ENCODE peak calls at places on chromosomes 4 and X, in six cellular contexts. C, Y, D, J, Z and F are unnamed samples.

GRCh38 chrX:150694738-150695410 is 1.7 kb downstream of the MTMR1 start:
- DNase-seq in J (no peak), D (no peak), Z (no peak), Y (no peak), C (no peak), F (no peak)

GRCh38 chrX:70052895-70053615 is 3.3 kb upstream of the AWAT2 start:
- DNase-seq in Y (no peak), J (no peak), Z (no peak), C (no peak), D (no peak), F (no peak)

GRCh38 chr4:100461796-100462195 is 56.0 kb downstream of the EMCN start:
- DNase-seq in C (peak), D (no peak), J (no peak), Y (no peak), Z (no peak), F (no peak)

GRCh38 chr4:48945981-48946380 is 39.4 kb upstream of the OCIAD2 start:
- DNase-seq in J (no peak), Y (no peak), D (no peak), C (no peak), Z (no peak), F (no peak)

GRCh38 chrX:105972690-105973386 is 65.7 kb downstream of the SERPINA7 start:
- DNase-seq in Z (no peak), J (no peak), C (no peak), Y (no peak), D (no peak), F (no peak)

GRCh38 chr4:165765053-165765452 is 108.0 kb upstream of the TLL1 start:
- DNase-seq in Y (no peak), C (no peak), Z (no peak), J (no peak), D (no peak), F (peak)

GRCh38 chr4:186192068-186192751 is 843 bp downstream of the CYP4V2 start:
- DNase-seq in Y (peak), C (peak), Z (peak), J (no peak), D (peak), F (peak)

GRCh38 chrX:83845397-83845796 is 15.5 kb upstream of the CYLC1 start:
- DNase-seq in D (no peak), J (no peak), C (peak), Y (peak), Z (no peak), F (peak)

GRCh38 chr4:143186634-143187033 is 1.9 kb downstream of the USP38 start:
- DNase-seq in Y (no peak), J (no peak), C (no peak), Z (no peak), D (no peak), F (no peak)

GRCh38 chrX:28120076-28120475 is 138.8 kb upstream of the DCAF8L1 start:
- DNase-seq in D (no peak), C (no peak), J (no peak), Z (no peak), Y (no peak), F (peak)

DNA sequence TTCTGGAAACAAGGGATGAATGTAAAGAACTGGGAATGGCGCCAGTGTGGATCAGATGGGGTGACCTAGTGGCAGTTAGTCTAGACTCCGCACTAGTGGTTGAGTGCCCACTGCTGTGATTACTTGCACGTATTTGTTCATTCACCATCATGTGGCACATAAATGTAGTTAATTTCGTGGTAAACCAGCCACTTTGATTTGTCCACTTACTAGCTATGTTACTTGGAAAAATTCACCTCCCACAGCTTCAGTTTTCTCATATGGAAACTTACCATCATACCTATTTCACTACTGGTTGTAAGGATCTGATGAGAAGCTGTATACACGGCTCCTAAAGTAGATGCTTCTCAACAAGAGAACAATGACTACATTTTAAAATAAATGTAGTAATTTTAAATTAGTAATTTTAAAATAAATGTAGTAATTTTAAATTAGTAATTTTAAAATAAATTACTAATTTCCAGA is 394 bp upstream of the DYNLT3 start:
- DNase-seq in Z (no peak), Y (no peak), D (no peak), J (no peak), C (no peak), F (no peak)
- H3K27ac ChIP-seq in Z (peak), Y (peak), D (peak), J (peak), C (peak), F (peak)

GRCh38 chr4:1810765-1811164 is 17.7 kb downstream of the FGFR3 start:
- DNase-seq in D (no peak), Y (no peak), Z (no peak), J (no peak), C (no peak), F (no peak)
- H3K27ac ChIP-seq in D (no peak), Y (no peak), Z (no peak), J (no peak), C (no peak), F (no peak)

DNA sequence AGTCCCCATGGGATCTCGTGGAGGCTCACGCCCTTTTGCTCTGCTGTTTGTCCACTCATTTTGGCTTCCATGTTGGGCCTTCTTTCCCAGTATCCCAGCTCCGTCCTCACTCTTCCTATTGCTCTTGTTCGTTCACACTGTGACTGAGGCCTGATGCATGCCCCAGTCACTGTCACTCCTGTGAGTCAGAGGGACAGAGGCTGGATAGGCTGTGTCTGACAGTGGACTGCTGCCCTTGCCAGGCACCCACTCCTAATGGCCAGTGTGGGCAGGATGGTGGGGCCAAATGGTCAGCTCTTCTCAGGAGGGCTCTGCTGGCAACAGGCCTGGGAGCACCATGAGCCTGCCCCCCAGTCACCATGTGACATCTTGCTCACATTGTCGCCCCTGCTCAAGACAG is 40.0 kb downstream of the HADH start:
- DNase-seq in D (no peak), Z (no peak), Y (peak), C (peak), J (no peak), F (no peak)
- H3K27ac ChIP-seq in D (no peak), Z (peak), Y (no peak), C (peak), J (no peak), F (no peak)

GRCh38 chr4:139768366-139768765 is 102.7 kb downstream of the MGST2 start:
- DNase-seq in C (no peak), Z (no peak), J (no peak), Y (no peak), D (no peak), F (no peak)

GRCh38 chr4:139767585-139767984 is 102.0 kb downstream of the MGST2 start:
- DNase-seq in Z (no peak), J (no peak), D (no peak), C (no peak), Y (no peak), F (no peak)

GRCh38 chr4:139769355-139769754 is 103.7 kb downstream of the MGST2 start:
- DNase-seq in Y (no peak), Z (no peak), J (no peak), C (no peak), D (no peak), F (no peak)

GRCh38 chr4:139768913-139769312 is 103.3 kb downstream of the MGST2 start:
- DNase-seq in C (no peak), J (no peak), Y (no peak), Z (no peak), D (no peak), F (peak)

GRCh38 chr4:139770361-139770760 is 104.7 kb downstream of the MGST2 start:
- DNase-seq in J (no peak), C (no peak), D (no peak), Y (no peak), Z (no peak), F (no peak)
- H3K27ac ChIP-seq in J (no peak), C (no peak), D (no peak), Y (no peak), Z (no peak), F (no peak)